ENCODE peak calls at places on chromosome 9, in four cellular contexts. One of them, this sample, is unnamed.

GRCh38 chr9:133099726-133100517 is 21.1 kb downstream of the RALGDS start:
- DNase-seq in NCI-H2081: no peak
- DNase-seq in NCI-H1092: no peak
- DNase-seq in H7: no peak
- DNase-seq in this sample: no peak

GRCh38 chr9:130265431-130266235 is at the start of gene HMCN2:
- DNase-seq in NCI-H1092: no peak
- DNase-seq in NCI-H2081: no peak
- DNase-seq in H7: peak
- DNase-seq in this sample: no peak

GRCh38 chr9:72154468-72155281 is 5.4 kb downstream of the GDA start:
- DNase-seq in NCI-H2081: no peak
- DNase-seq in NCI-H1092: no peak
- DNase-seq in H7: no peak
- DNase-seq in this sample: no peak

GRCh38 chr9:95819636-95820035 is 55.9 kb upstream of the ERCC6L2 start:
- DNase-seq in H7: peak
- DNase-seq in NCI-H1092: no peak
- DNase-seq in NCI-H2081: no peak
- DNase-seq in this sample: no peak

GRCh38 chr9:5375091-5375490 is 35.4 kb upstream of the RLN1 start:
- DNase-seq in H7: no peak
- DNase-seq in NCI-H1092: no peak
- DNase-seq in NCI-H2081: no peak
- DNase-seq in this sample: no peak

GRCh38 chr9:136725612-136726011 is 13.2 kb downstream of the DIPK1B start:
- DNase-seq in NCI-H1092: no peak
- DNase-seq in H7: no peak
- DNase-seq in NCI-H2081: no peak
- DNase-seq in this sample: no peak

GRCh38 chr9:136693490-136694162 is 6.4 kb upstream of the AGPAT2 start:
- DNase-seq in NCI-H1092: no peak
- DNase-seq in NCI-H2081: no peak
- DNase-seq in H7: no peak
- DNase-seq in this sample: no peak

GRCh38 chr9:36866840-36867239 is 167.2 kb downstream of the PAX5 start:
- DNase-seq in H7: peak
- DNase-seq in NCI-H2081: no peak
- DNase-seq in NCI-H1092: no peak
- DNase-seq in this sample: no peak

GRCh38 chr9:127447416-127448111 is 3.6 kb downstream of the RPL12 start:
- DNase-seq in NCI-H1092: no peak
- DNase-seq in H7: no peak
- DNase-seq in NCI-H2081: no peak
- DNase-seq in this sample: no peak

GRCh38 chr9:137449931-137450537 is 8.9 kb upstream of the ENTPD8 start:
- DNase-seq in NCI-H2081: no peak
- DNase-seq in H7: peak
- DNase-seq in NCI-H1092: no peak
- DNase-seq in this sample: no peak

GRCh38 chr9:78273761-78274160 is 23.2 kb upstream of the PSAT1 start:
- DNase-seq in NCI-H2081: no peak
- DNase-seq in NCI-H1092: no peak
- DNase-seq in H7: no peak
- DNase-seq in this sample: no peak

GRCh38 chr9:70962761-70963445 is 158.5 kb downstream of the TRPM3 start:
- DNase-seq in NCI-H1092: no peak
- DNase-seq in H7: no peak
- DNase-seq in NCI-H2081: no peak
- DNase-seq in this sample: no peak

GRCh38 chr9:127258884-127259471 is 5.6 kb upstream of the GARNL3 start:
- DNase-seq in H7: no peak
- DNase-seq in NCI-H1092: no peak
- DNase-seq in NCI-H2081: no peak
- DNase-seq in this sample: no peak

GRCh38 chr9:14147738-14148137 is 166.2 kb downstream of the NFIB start:
- DNase-seq in NCI-H2081: no peak
- DNase-seq in NCI-H1092: no peak
- DNase-seq in H7: no peak
- DNase-seq in this sample: no peak

GRCh38 chr9:137029058-137029922 is 1.3 kb upstream of the ABCA2 start:
- DNase-seq in H7: peak
- DNase-seq in NCI-H1092: peak
- DNase-seq in NCI-H2081: peak
- DNase-seq in this sample: peak

GRCh38 chr9:107539427-107540154 is 50.0 kb upstream of the KLF4 start:
- DNase-seq in H7: peak
- DNase-seq in NCI-H1092: no peak
- DNase-seq in NCI-H2081: no peak
- DNase-seq in this sample: no peak

GRCh38 chr9:35808433-35808832 is 3.6 kb downstream of the SPAG8 start:
- DNase-seq in NCI-H2081: no peak
- DNase-seq in NCI-H1092: no peak
- DNase-seq in H7: no peak
- DNase-seq in this sample: no peak

GRCh38 chr9:77435688-77436087 is 212.4 kb downstream of the GNA14 start:
- DNase-seq in NCI-H2081: no peak
- DNase-seq in H7: no peak
- DNase-seq in NCI-H1092: no peak
- DNase-seq in this sample: no peak